ENCODE peak calls at places on chromosomes 5 and 9, in nine cellular contexts. One of them, this sample, is unnamed.

GRCh38 chr5:79858097-79858723 is 132.9 kb downstream of the MTX3 start:
- DNase-seq in ascending aorta: no peak
- DNase-seq in cardiac fibroblast: peak; percentile 72
- DNase-seq in lower lobe of right lung: peak; percentile 67
- DNase-seq in epithelial cell of proximal tubule: no peak
- DNase-seq in foreskin fibroblast: peak; percentile 83
- DNase-seq in colonic mucosa: peak; percentile 77
- DNase-seq in cardiac muscle cell: peak; percentile 69
- DNase-seq in fibroblast of lung: peak; percentile 38
- DNase-seq in this sample: no peak

GRCh38 chr5:82351754-82352145 is 73.6 kb upstream of the RPS23 start:
- DNase-seq in ascending aorta: no peak
- DNase-seq in cardiac fibroblast: peak; percentile 94
- DNase-seq in lower lobe of right lung: no peak
- DNase-seq in epithelial cell of proximal tubule: no peak
- DNase-seq in foreskin fibroblast: peak; percentile 87
- DNase-seq in colonic mucosa: no peak
- DNase-seq in cardiac muscle cell: peak; percentile 78
- DNase-seq in fibroblast of lung: peak; percentile 84
- DNase-seq in this sample: no peak

GRCh38 chr5:125700380-125700856 is 722.8 kb upstream of the GRAMD2B start:
- DNase-seq in ascending aorta: no peak
- DNase-seq in cardiac fibroblast: no peak
- DNase-seq in lower lobe of right lung: no peak
- DNase-seq in epithelial cell of proximal tubule: no peak
- DNase-seq in foreskin fibroblast: peak; percentile 23
- DNase-seq in colonic mucosa: peak; percentile 44
- DNase-seq in cardiac muscle cell: peak; percentile 11
- DNase-seq in fibroblast of lung: peak; percentile 56
- DNase-seq in this sample: no peak

GRCh38 chr9:113817171-113817570 is 58.9 kb upstream of the ZNF618 start:
- DNase-seq in ascending aorta: no peak
- DNase-seq in cardiac fibroblast: no peak
- DNase-seq in lower lobe of right lung: no peak
- DNase-seq in epithelial cell of proximal tubule: no peak
- DNase-seq in foreskin fibroblast: no peak
- DNase-seq in colonic mucosa: no peak
- DNase-seq in cardiac muscle cell: no peak
- DNase-seq in fibroblast of lung: no peak
- DNase-seq in this sample: no peak

GRCh38 chr5:152634596-152634995 is 229.5 kb upstream of the NMUR2 start:
- DNase-seq in ascending aorta: no peak
- DNase-seq in cardiac fibroblast: no peak
- DNase-seq in lower lobe of right lung: no peak
- DNase-seq in epithelial cell of proximal tubule: no peak
- DNase-seq in foreskin fibroblast: no peak
- DNase-seq in colonic mucosa: no peak
- DNase-seq in cardiac muscle cell: peak; percentile 60
- DNase-seq in fibroblast of lung: no peak
- DNase-seq in this sample: peak; percentile 43

GRCh38 chr5:43699910-43700309 is 96.9 kb downstream of the NNT start:
- DNase-seq in ascending aorta: no peak
- DNase-seq in cardiac fibroblast: no peak
- DNase-seq in lower lobe of right lung: no peak
- DNase-seq in epithelial cell of proximal tubule: no peak
- DNase-seq in foreskin fibroblast: no peak
- DNase-seq in colonic mucosa: no peak
- DNase-seq in cardiac muscle cell: no peak
- DNase-seq in fibroblast of lung: no peak
- DNase-seq in this sample: no peak

GRCh38 chr9:107274953-107275422 is 8.1 kb upstream of the RAD23B start:
- DNase-seq in ascending aorta: no peak
- DNase-seq in cardiac fibroblast: peak; percentile 99
- DNase-seq in lower lobe of right lung: no peak
- DNase-seq in epithelial cell of proximal tubule: peak; percentile 52
- DNase-seq in foreskin fibroblast: peak; percentile 98
- DNase-seq in colonic mucosa: no peak
- DNase-seq in cardiac muscle cell: no peak
- DNase-seq in fibroblast of lung: peak; percentile 99
- DNase-seq in this sample: no peak

GRCh38 chr5:126031989-126032716 is 391.1 kb upstream of the GRAMD2B start:
- DNase-seq in ascending aorta: no peak
- DNase-seq in cardiac fibroblast: peak; percentile 81
- DNase-seq in lower lobe of right lung: no peak
- DNase-seq in epithelial cell of proximal tubule: no peak
- DNase-seq in foreskin fibroblast: peak; percentile 85
- DNase-seq in colonic mucosa: no peak
- DNase-seq in cardiac muscle cell: no peak
- DNase-seq in fibroblast of lung: peak; percentile 87
- DNase-seq in this sample: peak; percentile 82

GRCh38 chr5:130138406-130139060 is 234.3 kb downstream of the CHSY3 start:
- DNase-seq in ascending aorta: no peak
- DNase-seq in cardiac fibroblast: peak; percentile 75
- DNase-seq in lower lobe of right lung: no peak
- DNase-seq in epithelial cell of proximal tubule: no peak
- DNase-seq in foreskin fibroblast: peak; percentile 59
- DNase-seq in colonic mucosa: no peak
- DNase-seq in cardiac muscle cell: no peak
- DNase-seq in fibroblast of lung: peak; percentile 46
- DNase-seq in this sample: no peak

GRCh38 chr9:69762527-69762926 is 2.7 kb upstream of the PTAR1 start:
- DNase-seq in ascending aorta: no peak
- DNase-seq in cardiac fibroblast: peak; percentile 36
- DNase-seq in lower lobe of right lung: no peak
- DNase-seq in epithelial cell of proximal tubule: no peak
- DNase-seq in foreskin fibroblast: peak; percentile 57
- DNase-seq in colonic mucosa: no peak
- DNase-seq in cardiac muscle cell: no peak
- DNase-seq in fibroblast of lung: no peak
- DNase-seq in this sample: no peak

GRCh38 chr5:154782812-154783592 is 27.8 kb downstream of the LARP1 start:
- DNase-seq in ascending aorta: no peak
- DNase-seq in cardiac fibroblast: no peak
- DNase-seq in lower lobe of right lung: no peak
- DNase-seq in epithelial cell of proximal tubule: no peak
- DNase-seq in foreskin fibroblast: no peak
- DNase-seq in colonic mucosa: no peak
- DNase-seq in cardiac muscle cell: peak; percentile 49
- DNase-seq in fibroblast of lung: no peak
- DNase-seq in this sample: no peak

GRCh38 chr5:59813761-59814562 is 79.6 kb downstream of the PDE4D start:
- DNase-seq in ascending aorta: no peak
- DNase-seq in cardiac fibroblast: peak; percentile 81
- DNase-seq in lower lobe of right lung: no peak
- DNase-seq in epithelial cell of proximal tubule: peak; percentile 67
- DNase-seq in foreskin fibroblast: peak; percentile 84
- DNase-seq in colonic mucosa: peak; percentile 40
- DNase-seq in cardiac muscle cell: peak; percentile 63
- DNase-seq in fibroblast of lung: peak; percentile 69
- DNase-seq in this sample: no peak

DNA sequence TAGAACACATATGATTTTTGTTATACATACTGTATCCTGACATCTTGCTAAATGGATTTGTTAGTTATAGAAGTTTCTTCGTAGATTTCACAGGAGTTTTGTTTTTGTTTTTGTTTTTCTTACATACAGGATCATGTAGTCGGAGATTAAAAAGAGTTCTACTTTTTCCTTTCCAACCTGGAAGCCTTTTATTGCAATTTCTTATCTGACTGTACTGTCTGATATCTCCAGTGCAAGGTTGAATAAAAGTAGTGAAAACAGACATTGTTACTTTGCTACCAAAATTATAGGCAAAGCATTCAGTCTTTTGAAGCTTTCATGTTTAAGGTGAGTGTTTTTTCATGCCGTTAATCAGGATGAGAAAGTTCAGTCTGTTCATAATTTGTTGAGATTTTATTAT is 117.4 kb upstream of the PRSS3 start:
- DNase-seq in ascending aorta: no peak
- DNase-seq in cardiac fibroblast: no peak
- DNase-seq in lower lobe of right lung: no peak
- DNase-seq in epithelial cell of proximal tubule: no peak
- DNase-seq in foreskin fibroblast: no peak
- DNase-seq in colonic mucosa: no peak
- DNase-seq in cardiac muscle cell: no peak
- DNase-seq in fibroblast of lung: no peak
- DNase-seq in this sample: no peak
- H3K4me3 ChIP-seq in ascending aorta: no peak overlapping the region
- H3K4me3 ChIP-seq in cardiac fibroblast: no peak overlapping the region
- H3K4me3 ChIP-seq in lower lobe of right lung: no peak overlapping the region
- H3K4me3 ChIP-seq in epithelial cell of proximal tubule: no peak overlapping the region
- H3K4me3 ChIP-seq in foreskin fibroblast: no peak overlapping the region
- H3K4me3 ChIP-seq in colonic mucosa: no peak overlapping the region
- H3K4me3 ChIP-seq in cardiac muscle cell: peak overlapping the region; percentile 57
- H3K4me3 ChIP-seq in fibroblast of lung: no peak overlapping the region
- H3K4me3 ChIP-seq in this sample: no peak overlapping the region

DNA sequence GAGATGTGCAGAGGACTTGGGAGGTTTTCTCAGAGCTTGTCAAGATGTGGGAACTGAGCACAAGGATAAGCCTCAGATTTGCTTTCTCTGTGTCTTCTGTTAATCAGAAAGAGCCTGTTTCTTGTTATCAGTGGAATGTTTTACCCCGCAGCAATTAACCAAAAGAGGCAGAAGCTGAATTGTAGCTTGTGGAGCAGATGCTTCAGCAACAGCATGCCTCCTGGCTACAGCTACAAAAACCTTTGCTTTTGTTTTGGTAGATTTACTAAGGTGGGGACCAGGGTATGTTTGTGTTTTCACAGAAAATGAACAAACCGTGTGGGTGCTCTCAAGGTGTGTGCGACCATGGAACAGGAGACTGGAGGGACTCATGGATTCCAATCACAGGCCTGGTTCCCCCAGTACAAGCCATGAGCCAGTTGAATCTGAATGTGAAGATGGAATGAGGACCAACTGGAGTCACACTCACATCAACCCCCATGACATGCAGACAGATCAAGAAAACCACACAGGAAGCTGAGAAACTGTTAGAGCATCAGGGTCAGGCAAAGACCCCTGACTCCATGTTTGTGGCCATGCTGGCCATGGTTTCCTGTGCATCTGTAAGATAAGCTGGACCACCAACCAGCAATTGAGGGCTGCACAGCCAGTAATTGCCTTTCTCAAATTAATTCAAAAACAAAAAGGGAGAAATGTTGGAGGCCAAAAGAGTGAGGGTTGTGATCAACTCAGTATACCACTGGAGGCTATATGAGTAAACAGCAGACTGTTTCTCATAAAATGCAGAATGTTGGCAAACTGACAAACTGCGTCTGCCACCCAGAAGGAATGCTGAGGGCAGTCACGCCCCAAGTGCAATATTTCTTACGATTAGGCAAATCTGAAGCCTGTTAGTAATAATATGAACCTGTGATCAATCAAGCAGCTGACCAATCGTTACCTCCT is 6.8 kb downstream of the UGT3A2 start:
- DNase-seq in ascending aorta: no peak
- DNase-seq in cardiac fibroblast: no peak
- DNase-seq in lower lobe of right lung: no peak
- DNase-seq in epithelial cell of proximal tubule: no peak
- DNase-seq in foreskin fibroblast: peak; percentile 70
- DNase-seq in colonic mucosa: no peak
- DNase-seq in cardiac muscle cell: no peak
- DNase-seq in fibroblast of lung: no peak
- DNase-seq in this sample: no peak
- H3K4me3 ChIP-seq in ascending aorta: no peak overlapping the region
- H3K4me3 ChIP-seq in cardiac fibroblast: no peak overlapping the region
- H3K4me3 ChIP-seq in lower lobe of right lung: no peak overlapping the region
- H3K4me3 ChIP-seq in epithelial cell of proximal tubule: no peak overlapping the region
- H3K4me3 ChIP-seq in foreskin fibroblast: no peak overlapping the region
- H3K4me3 ChIP-seq in colonic mucosa: no peak overlapping the region
- H3K4me3 ChIP-seq in cardiac muscle cell: no peak overlapping the region
- H3K4me3 ChIP-seq in fibroblast of lung: no peak overlapping the region
- H3K4me3 ChIP-seq in this sample: no peak overlapping the region

GRCh38 chr5:158877124-158877581 is 222.6 kb downstream of the EBF1 start:
- DNase-seq in ascending aorta: no peak
- DNase-seq in cardiac fibroblast: peak; percentile 52
- DNase-seq in lower lobe of right lung: no peak
- DNase-seq in epithelial cell of proximal tubule: no peak
- DNase-seq in foreskin fibroblast: peak; percentile 53
- DNase-seq in colonic mucosa: no peak
- DNase-seq in cardiac muscle cell: no peak
- DNase-seq in fibroblast of lung: no peak
- DNase-seq in this sample: no peak

GRCh38 chr5:158874343-158874742 is 225.4 kb downstream of the EBF1 start:
- DNase-seq in ascending aorta: no peak
- DNase-seq in cardiac fibroblast: no peak
- DNase-seq in lower lobe of right lung: no peak
- DNase-seq in epithelial cell of proximal tubule: no peak
- DNase-seq in foreskin fibroblast: no peak
- DNase-seq in colonic mucosa: no peak
- DNase-seq in cardiac muscle cell: no peak
- DNase-seq in fibroblast of lung: no peak
- DNase-seq in this sample: no peak

GRCh38 chr5:158876263-158876942 is 223.3 kb downstream of the EBF1 start:
- DNase-seq in ascending aorta: no peak
- DNase-seq in cardiac fibroblast: peak; percentile 33
- DNase-seq in lower lobe of right lung: no peak
- DNase-seq in epithelial cell of proximal tubule: no peak
- DNase-seq in foreskin fibroblast: no peak
- DNase-seq in colonic mucosa: no peak
- DNase-seq in cardiac muscle cell: no peak
- DNase-seq in fibroblast of lung: no peak
- DNase-seq in this sample: no peak

GRCh38 chr5:158874814-158875213 is 224.9 kb downstream of the EBF1 start:
- DNase-seq in ascending aorta: no peak
- DNase-seq in cardiac fibroblast: peak; percentile 40
- DNase-seq in lower lobe of right lung: no peak
- DNase-seq in epithelial cell of proximal tubule: no peak
- DNase-seq in foreskin fibroblast: no peak
- DNase-seq in colonic mucosa: no peak
- DNase-seq in cardiac muscle cell: no peak
- DNase-seq in fibroblast of lung: no peak
- DNase-seq in this sample: no peak

DNA sequence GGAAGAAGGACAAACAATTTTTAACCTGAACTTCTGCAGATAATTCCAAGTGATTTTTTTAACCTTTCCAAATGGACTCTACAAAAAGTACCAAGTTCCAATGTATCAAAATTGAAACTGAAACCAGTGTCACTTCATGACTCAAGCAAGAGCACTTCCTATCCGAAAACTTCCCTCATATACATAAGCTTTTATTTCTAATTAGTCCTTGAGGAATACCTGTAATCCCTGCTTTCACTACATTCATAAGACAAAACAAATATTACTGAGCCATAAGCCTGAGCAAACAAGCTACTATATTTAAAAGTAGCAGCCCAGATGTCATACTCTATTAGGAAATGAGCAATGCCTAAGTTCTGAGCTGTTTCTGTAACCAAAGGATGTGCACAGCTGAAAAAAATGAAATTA is 224.4 kb downstream of the EBF1 start:
- DNase-seq in ascending aorta: no peak
- DNase-seq in cardiac fibroblast: peak; percentile 83
- DNase-seq in lower lobe of right lung: no peak
- DNase-seq in epithelial cell of proximal tubule: no peak
- DNase-seq in foreskin fibroblast: peak; percentile 61
- DNase-seq in colonic mucosa: no peak
- DNase-seq in cardiac muscle cell: no peak
- DNase-seq in fibroblast of lung: no peak
- DNase-seq in this sample: no peak
- H3K4me3 ChIP-seq in ascending aorta: peak overlapping the region; percentile 37
- H3K4me3 ChIP-seq in cardiac fibroblast: peak overlapping the region; percentile 33
- H3K4me3 ChIP-seq in lower lobe of right lung: peak overlapping the region; percentile 14
- H3K4me3 ChIP-seq in epithelial cell of proximal tubule: no peak overlapping the region
- H3K4me3 ChIP-seq in foreskin fibroblast: no peak overlapping the region
- H3K4me3 ChIP-seq in colonic mucosa: no peak overlapping the region
- H3K4me3 ChIP-seq in cardiac muscle cell: no peak overlapping the region
- H3K4me3 ChIP-seq in fibroblast of lung: peak overlapping the region; percentile 18
- H3K4me3 ChIP-seq in this sample: no peak overlapping the region

GRCh38 chr9:131734781-131735180 is 5.1 kb downstream of the RAPGEF1 start:
- DNase-seq in ascending aorta: no peak
- DNase-seq in cardiac fibroblast: no peak
- DNase-seq in lower lobe of right lung: no peak
- DNase-seq in epithelial cell of proximal tubule: no peak
- DNase-seq in foreskin fibroblast: no peak
- DNase-seq in colonic mucosa: no peak
- DNase-seq in cardiac muscle cell: no peak
- DNase-seq in fibroblast of lung: no peak
- DNase-seq in this sample: peak; percentile 43
- H3K4me3 ChIP-seq in ascending aorta: no peak overlapping the region
- H3K4me3 ChIP-seq in cardiac fibroblast: no peak overlapping the region
- H3K4me3 ChIP-seq in lower lobe of right lung: no peak overlapping the region
- H3K4me3 ChIP-seq in epithelial cell of proximal tubule: no peak overlapping the region
- H3K4me3 ChIP-seq in foreskin fibroblast: no peak overlapping the region
- H3K4me3 ChIP-seq in colonic mucosa: no peak overlapping the region
- H3K4me3 ChIP-seq in cardiac muscle cell: no peak overlapping the region
- H3K4me3 ChIP-seq in fibroblast of lung: no peak overlapping the region
- H3K4me3 ChIP-seq in this sample: no peak overlapping the region

This sample was measured in kidney.